ENCODE peak calls at places on chromosomes 7 and 10, in four cellular contexts. R is mucosa of descending colon, L is M059J, P is NT2/D1. V is an unnamed sample.

GRCh38 chr10:59965899-59966650 is 59.7 kb upstream of the CCDC6 start:
- DNase-seq in R (no peak), L (no peak), P (no peak), V (no peak)

GRCh38 chr7:83486536-83486935 is 162.4 kb downstream of the SEMA3E start:
- DNase-seq in R (no peak), L (no peak), P (no peak), V (peak)

GRCh38 chr7:455110-455928 is 64.3 kb downstream of the PDGFA start:
- DNase-seq in R (peak), L (peak), P (no peak), V (peak)

GRCh38 chr10:71698737-71699136 is 20.8 kb downstream of the C10orf105 start:
- DNase-seq in R (no peak), L (no peak), P (no peak), V (no peak)

GRCh38 chr7:1448958-1449357 is 10.3 kb downstream of the MICALL2 start:
- DNase-seq in R (no peak), L (no peak), P (no peak), V (no peak)

GRCh38 chr10:86585037-86585725 is 63.6 kb upstream of the WAPL start:
- DNase-seq in R (peak), L (peak), P (no peak), V (peak)

GRCh38 chr7:99919814-99920618 is 686 bp upstream of the TRIM4 start:
- DNase-seq in R (no peak), L (peak), P (no peak), V (no peak)

GRCh38 chr7:148637094-148637493 is 46.5 kb downstream of the C7orf33 start:
- DNase-seq in R (no peak), L (no peak), P (no peak), V (no peak)

GRCh38 chr7:77459311-77459726 is 43.2 kb upstream of the GSAP start:
- DNase-seq in R (no peak), L (no peak), P (no peak), V (no peak)

GRCh38 chr10:58175990-58176910 is 91.4 kb downstream of the IPMK start:
- DNase-seq in R (no peak), L (peak), P (no peak), V (peak)

GRCh38 chr7:30162622-30163124 is 27.9 kb downstream of the MTURN start:
- DNase-seq in R (no peak), L (peak), P (no peak), V (peak)

GRCh38 chr7:128892521-128893250 is 17.8 kb downstream of the KCP start:
- DNase-seq in R (no peak), L (no peak), P (no peak), V (no peak)

GRCh38 chr10:77873558-77874380 is 52.8 kb downstream of the DLG5 start:
- DNase-seq in R (peak), L (peak), P (no peak), V (peak)

GRCh38 chr10:122279725-122280141 is 8.6 kb downstream of the BTBD16 start:
- DNase-seq in R (no peak), L (peak), P (no peak), V (peak)

GRCh38 chr7:4682621-4683042 is 537 bp downstream of the FOXK1 start:
- DNase-seq in R (peak), L (peak), P (peak), V (peak)

GRCh38 chr7:4157651-4158050 is 524.4 kb upstream of the FOXK1 start:
- DNase-seq in R (no peak), L (no peak), P (no peak), V (no peak)

GRCh38 chr7:15922002-15922401 is 235.5 kb upstream of the MEOX2 start:
- DNase-seq in R (no peak), L (peak), P (no peak), V (no peak)

GRCh38 chr7:117666019-117666418 is 186.2 kb downstream of the CFTR start:
- DNase-seq in R (no peak), L (peak), P (no peak), V (peak)

GRCh38 chr7:129227646-129228578 is 3.1 kb downstream of the AHCYL2 start:
- DNase-seq in R (no peak), L (no peak), P (no peak), V (peak)

GRCh38 chr10:18400911-18401260 is 250.5 kb downstream of the NSUN6 start:
- DNase-seq in R (peak), L (no peak), P (no peak), V (no peak)

GRCh38 chr7:410395-410910 is 109.2 kb downstream of the PDGFA start:
- DNase-seq in R (peak), L (no peak), P (no peak), V (no peak)

GRCh38 chr10:11379771-11380170 is 231.7 kb downstream of the USP6NL start:
- DNase-seq in R (no peak), L (no peak), P (no peak), V (no peak)

GRCh38 chr7:9028012-9028411 is 594.6 kb downstream of the NXPH1 start:
- DNase-seq in R (no peak), L (no peak), P (no peak), V (no peak)

GRCh38 chr7:25795824-25796235 is 356.2 kb upstream of the NFE2L3 start:
- DNase-seq in R (no peak), L (peak), P (no peak), V (peak)